ENCODE peak calls at places on chromosomes 11 and 22, in five cellular contexts. U is IMR-90; S is tibial nerve; Z is transverse colon; D is CD8-positive, alpha-beta memory T cell. G is an unnamed sample.

GRCh38 chr22:32469799-32470212 is 4.8 kb upstream of the FBXO7 start:
- DNase-seq in U (peak; percentile 84), S (no peak), Z (peak; percentile 10), D (no peak), G (peak; percentile 82)

GRCh38 chr22:25143161-25144076 is 56.2 kb upstream of the CRYBB3 start:
- DNase-seq in U (no peak), S (no peak), Z (no peak), D (no peak), G (no peak)

GRCh38 chr22:49946612-49947295 is 13.8 kb upstream of the PIM3 start:
- DNase-seq in U (no peak), S (no peak), Z (peak; percentile 69), D (no peak), G (no peak)

GRCh38 chr11:108933630-108934029 is 268.8 kb downstream of the DDX10 start:
- DNase-seq in U (peak; percentile 85), S (no peak), Z (no peak), D (no peak), G (no peak)

GRCh38 chr22:48824673-48825651 is 1002.7 kb downstream of the BRD1 start:
- DNase-seq in U (no peak), S (no peak), Z (no peak), D (no peak), G (no peak)

GRCh38 chr22:35995772-35996171 is 32.9 kb downstream of the RBFOX2 start:
- DNase-seq in U (peak; percentile 99), S (peak; percentile 75), Z (peak; percentile 66), D (no peak), G (peak; percentile 94)

GRCh38 chr11:12783765-12784164 is 109.5 kb downstream of the TEAD1 start:
- DNase-seq in U (no peak), S (no peak), Z (no peak), D (no peak), G (no peak)

GRCh38 chr11:13480198-13480597 is 15.6 kb downstream of the PTH start:
- DNase-seq in U (no peak), S (no peak), Z (no peak), D (no peak), G (no peak)

GRCh38 chr11:18617688-18618340 is 16.3 kb downstream of the SPTY2D1 start:
- DNase-seq in U (peak; percentile 71), S (no peak), Z (no peak), D (peak; percentile 72), G (no peak)

GRCh38 chr11:124804884-124805283 is 4.7 kb upstream of the MSANTD2 start:
- DNase-seq in U (no peak), S (no peak), Z (no peak), D (no peak), G (no peak)

GRCh38 chr11:74033046-74033445 is 24.2 kb upstream of the UCP3 start:
- DNase-seq in U (no peak), S (no peak), Z (no peak), D (peak; percentile 54), G (no peak)

GRCh38 chr11:75743711-75744563 is 24.6 kb upstream of the DGAT2 start:
- DNase-seq in U (no peak), S (no peak), Z (no peak), D (no peak), G (no peak)

GRCh38 chr11:88383446-88383845 is 45.9 kb upstream of the CTSC start:
- DNase-seq in U (no peak), S (no peak), Z (no peak), D (no peak), G (no peak)

GRCh38 chr11:85821636-85822035 is 10.7 kb upstream of the SYTL2 start:
- DNase-seq in U (peak; percentile 56), S (no peak), Z (peak; percentile 45), D (no peak), G (no peak)

GRCh38 chr22:17137861-17138425 is 16.8 kb upstream of the TMEM121B start:
- DNase-seq in U (no peak), S (no peak), Z (no peak), D (no peak), G (no peak)

GRCh38 chr22:46545041-46545796 is 7.8 kb upstream of the CELSR1 start:
- DNase-seq in U (peak; percentile 18), S (no peak), Z (no peak), D (no peak), G (no peak)

GRCh38 chr22:45127866-45128265 is 35.9 kb upstream of the NUP50 start:
- DNase-seq in U (peak; percentile 75), S (no peak), Z (no peak), D (no peak), G (no peak)

GRCh38 chr22:18110194-18110943 is at the start of gene TUBA8:
- DNase-seq in U (peak; percentile 16), S (no peak), Z (peak; percentile 25), D (no peak), G (no peak)

GRCh38 chr11:59708537-59708936 is 5.1 kb downstream of the OR10V1 start:
- DNase-seq in U (peak; percentile 24), S (no peak), Z (no peak), D (no peak), G (no peak)

GRCh38 chr22:39960791-39961746 is 872 bp downstream of the TMA7B start:
- DNase-seq in U (peak; percentile 98), S (no peak), Z (peak; percentile 49), D (peak; percentile 40), G (no peak)

GRCh38 chr22:25536578-25536977 is 27.9 kb upstream of the GRK3 start:
- DNase-seq in U (no peak), S (no peak), Z (no peak), D (no peak), G (no peak)

GRCh38 chr22:36457688-36458450 is 23.6 kb downstream of the TXN2 start:
- DNase-seq in U (no peak), S (no peak), Z (no peak), D (no peak), G (no peak)

GRCh38 chr11:12125609-12126149 is 15.3 kb downstream of the MICAL2 start:
- DNase-seq in U (peak; percentile 65), S (no peak), Z (no peak), D (no peak), G (no peak)

GRCh38 chr11:131351848-131352247 is 18.6 kb upstream of the NTM start:
- DNase-seq in U (no peak), S (no peak), Z (no peak), D (no peak), G (no peak)

GRCh38 chr22:36510384-36510783 is 3.5 kb upstream of the FOXRED2 start:
- DNase-seq in U (no peak), S (no peak), Z (no peak), D (no peak), G (no peak)

GRCh38 chr22:39908737-39909136 is 7.9 kb downstream of the GRAP2 start:
- DNase-seq in U (peak; percentile 8), S (no peak), Z (no peak), D (no peak), G (no peak)

GRCh38 chr11:31964181-31964580 is 126.7 kb upstream of the RCN1 start:
- DNase-seq in U (no peak), S (no peak), Z (no peak), D (no peak), G (no peak)

GRCh38 chr22:43343262-43343988 is at the start of gene SCUBE1:
- DNase-seq in U (no peak), S (peak; percentile 53), Z (peak; percentile 52), D (peak; percentile 22), G (no peak)

GRCh38 chr22:41840216-41840615 is 7.3 kb downstream of the SREBF2 start:
- DNase-seq in U (no peak), S (no peak), Z (no peak), D (no peak), G (no peak)
- H3K4me1 ChIP-seq in U (no peaks in the 10 kb centered on the region), S (peaks cover 78% of the 10 kb centered on the region), Z (peaks cover 49% of the 10 kb centered on the region), D (peaks cover 6% of the 10 kb centered on the region), G (peaks cover 57% of the 10 kb centered on the region)

DNA sequence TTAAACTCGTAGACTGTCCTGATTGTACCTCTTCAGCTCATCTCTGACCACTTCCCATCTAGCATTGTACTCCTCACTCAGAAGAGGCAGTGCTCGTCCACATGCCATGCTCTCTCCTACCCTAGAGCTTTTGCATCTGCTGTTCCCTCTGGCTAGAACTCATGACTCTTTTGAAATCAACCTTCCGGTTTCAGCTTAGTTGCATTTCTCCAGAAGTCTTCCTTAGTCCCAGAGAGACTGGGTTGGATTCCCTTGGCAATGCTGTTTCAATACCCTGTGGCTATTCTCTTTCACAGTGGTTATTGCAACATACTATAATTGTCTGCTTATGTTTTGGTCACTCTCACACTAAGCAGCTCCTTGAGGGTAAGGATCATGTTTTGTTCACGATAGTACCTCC is 14.3 kb downstream of the SEPTIN3 start:
- DNase-seq in U (no peak), S (no peak), Z (no peak), D (no peak), G (no peak)
- H3K36me3 ChIP-seq in U (no peaks in the 10 kb centered on the region), S (no peaks in the 10 kb centered on the region), Z (no peaks in the 10 kb centered on the region), D (no peaks in the 10 kb centered on the region), G (no peaks in the 10 kb centered on the region)

DNA sequence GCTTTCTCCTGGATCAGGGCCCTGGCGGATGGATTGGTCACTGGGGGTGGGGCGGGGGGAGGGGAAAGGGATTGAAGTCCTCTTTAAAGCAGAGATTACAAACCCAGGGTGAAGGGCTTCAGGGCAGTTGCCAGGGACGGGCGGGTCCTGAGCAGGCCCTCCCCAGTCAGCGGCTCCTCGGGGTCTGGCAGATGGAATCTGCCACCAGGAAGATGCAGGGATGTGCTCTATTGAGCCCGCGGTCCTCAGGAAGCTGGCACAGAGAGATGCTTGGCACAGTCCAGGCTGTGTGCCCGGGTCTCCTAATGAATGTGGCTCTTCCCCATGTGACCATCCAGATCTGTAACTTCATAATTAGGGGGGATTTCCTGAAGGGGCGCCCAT is 33.5 kb downstream of the MACROD1 start:
- DNase-seq in U (no peak), S (no peak), Z (no peak), D (no peak), G (no peak)
- H3K4me1 ChIP-seq in U (peaks cover 4% of the 10 kb centered on the region), S (no peaks in the 10 kb centered on the region), Z (no peaks in the 10 kb centered on the region), D (no peaks in the 10 kb centered on the region), G (no peaks in the 10 kb centered on the region)

GRCh38 chr11:63589000-63589399 is 25.2 kb downstream of the PLAAT3 start:
- DNase-seq in U (no peak), S (no peak), Z (no peak), D (no peak), G (peak; percentile 57)
- H3K36me3 ChIP-seq in U (no peaks in the 10 kb centered on the region), S (peaks cover 10% of the 10 kb centered on the region), Z (no peaks in the 10 kb centered on the region), D (no peaks in the 10 kb centered on the region), G (peaks cover 54% of the 10 kb centered on the region)

GRCh38 chr11:1490651-1491050 is 4.1 kb upstream of the MOB2 start:
- DNase-seq in U (no peak), S (no peak), Z (no peak), D (no peak), G (no peak)
- H3K4me1 ChIP-seq in U (peaks cover 2% of the 10 kb centered on the region), S (peaks cover 37% of the 10 kb centered on the region), Z (peaks cover 36% of the 10 kb centered on the region), D (peaks cover 23% of the 10 kb centered on the region), G (peaks cover 43% of the 10 kb centered on the region)

DNA sequence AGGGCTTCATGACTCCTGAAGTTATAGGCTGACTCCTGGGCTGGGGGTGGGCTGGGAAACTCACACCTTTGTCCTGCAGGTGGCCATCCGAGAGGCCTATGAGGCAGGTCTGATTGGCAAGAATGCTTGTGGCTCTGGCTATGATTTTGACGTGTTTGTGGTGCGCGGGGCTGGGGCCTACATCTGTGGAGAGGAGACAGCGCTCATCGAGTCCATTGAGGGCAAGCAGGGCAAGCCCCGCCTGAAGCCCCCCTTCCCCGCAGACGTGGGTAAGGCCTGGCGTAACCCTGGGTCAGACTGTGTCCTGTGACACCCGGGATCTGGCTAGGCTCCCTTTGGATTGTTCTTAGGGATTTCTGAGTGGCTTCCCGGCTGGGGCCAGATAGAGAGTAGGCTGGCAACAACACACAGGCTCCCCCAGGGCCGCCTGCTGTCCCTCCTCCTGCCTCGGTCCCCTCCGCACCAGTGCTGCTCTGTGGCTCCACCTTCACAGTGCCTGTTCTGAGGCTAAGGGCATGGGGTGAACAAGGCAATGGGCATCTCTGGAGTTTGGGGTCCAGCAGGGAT is 3.6 kb downstream of the NDUFV1 start:
- DNase-seq in U (no peak), S (no peak), Z (no peak), D (no peak), G (no peak)
- H3K36me3 ChIP-seq in U (peaks cover 36% of the 10 kb centered on the region), S (peaks cover 9% of the 10 kb centered on the region), Z (peaks cover 3% of the 10 kb centered on the region), D (peaks cover 18% of the 10 kb centered on the region), G (peaks cover 52% of the 10 kb centered on the region)

GRCh38 chr11:95092549-95093324 is 3.1 kb downstream of the ENDOD1 start:
- DNase-seq in U (peak; percentile 49), S (no peak), Z (peak; percentile 78), D (peak; percentile 17), G (no peak)
- H3K4me1 ChIP-seq in U (peaks cover 6% of the 10 kb centered on the region), S (peaks cover 49% of the 10 kb centered on the region), Z (peaks cover 32% of the 10 kb centered on the region), D (peaks cover 33% of the 10 kb centered on the region), G (peaks cover 40% of the 10 kb centered on the region)